ENCODE peak calls at places on chromosomes 6 and 20, in ten cellular contexts. M, J, A, F, X, P, O, S, Y and W are unnamed samples.

GRCh38 chr6:87241304-87241703 is 81.1 kb upstream of the SMIM8 start:
- DNase-seq in A (peak), F (no peak), X (no peak), O (no peak), S (no peak), Y (no peak), M (no peak), P (no peak), J (no peak), W (no peak)

GRCh38 chr6:107116328-107116892 is 1.1 kb upstream of the BEND3 start:
- DNase-seq in P (peak), A (peak), M (no peak), S (no peak), O (peak), F (peak), J (no peak), Y (no peak), X (peak), W (no peak)

GRCh38 chr20:642398-643174 is 10.4 kb downstream of the SRXN1 start:
- DNase-seq in A (peak), X (no peak), F (no peak), J (no peak), M (no peak), P (no peak), Y (no peak), O (no peak), S (no peak), W (no peak)

GRCh38 chr6:11851405-11851804 is 72.8 kb upstream of the ADTRP start:
- DNase-seq in S (no peak), M (peak), A (peak), O (no peak), P (peak), F (peak), X (no peak), Y (peak), J (no peak), W (no peak)

GRCh38 chr6:168367285-168367720 is 47.7 kb upstream of the DACT2 start:
- DNase-seq in O (no peak), J (no peak), S (no peak), A (no peak), X (no peak), M (no peak), F (no peak), Y (peak), P (no peak), W (no peak)

GRCh38 chr20:46293084-46293483 is 15.2 kb downstream of the CDH22 start:
- DNase-seq in M (peak), J (no peak), S (peak), F (peak), X (no peak), A (peak), Y (peak), O (no peak), P (peak), W (no peak)

GRCh38 chr20:37385659-37386504 is 39.9 kb downstream of the SRC start:
- DNase-seq in S (no peak), Y (no peak), M (no peak), J (no peak), X (no peak), A (no peak), P (no peak), F (no peak), O (no peak), W (no peak)

GRCh38 chr20:24665741-24666191 is 196.3 kb downstream of the SYNDIG1 start:
- DNase-seq in M (no peak), A (no peak), F (no peak), J (no peak), X (no peak), S (no peak), Y (no peak), P (no peak), O (no peak), W (no peak)

GRCh38 chr6:111724505-111724904 is 118.8 kb upstream of the TRAF3IP2 start:
- DNase-seq in O (no peak), X (no peak), S (no peak), J (no peak), M (no peak), A (no peak), P (no peak), F (no peak), Y (no peak), W (peak)

GRCh38 chr20:62326959-62327725 is 24.3 kb downstream of the ADRM1 start:
- DNase-seq in A (no peak), Y (no peak), X (no peak), J (no peak), F (no peak), M (no peak), O (no peak), P (no peak), S (no peak), W (no peak)

GRCh38 chr20:62329389-62330377 is 26.9 kb downstream of the ADRM1 start:
- DNase-seq in Y (no peak), J (no peak), A (no peak), P (no peak), O (no peak), M (no peak), F (no peak), X (peak), S (no peak), W (no peak)

GRCh38 chr20:62326559-62326958 is 23.8 kb downstream of the ADRM1 start:
- DNase-seq in M (no peak), J (no peak), F (no peak), Y (no peak), O (no peak), P (no peak), X (peak), A (no peak), S (no peak), W (no peak)

GRCh38 chr20:62328684-62329388 is 26.0 kb downstream of the ADRM1 start:
- DNase-seq in F (no peak), P (no peak), O (no peak), X (peak), M (no peak), A (no peak), J (no peak), S (no peak), Y (no peak), W (no peak)

GRCh38 chr20:62327726-62328495 is 25.1 kb downstream of the ADRM1 start:
- DNase-seq in S (no peak), P (no peak), A (no peak), M (no peak), F (no peak), X (peak), O (no peak), Y (no peak), J (no peak), W (no peak)
- H3K4me3 ChIP-seq in S (no peak), P (no peak), A (no peak), M (no peak), F (no peak), X (no peak), O (no peak), Y (no peak), J (no peak), W (no peak)

GRCh38 chr6:113873043-113873667 is 16.0 kb downstream of the MARCKS start:
- DNase-seq in Y (no peak), F (no peak), P (no peak), M (no peak), O (peak), S (no peak), X (peak), J (no peak), A (peak), W (no peak)

GRCh38 chr6:113875470-113875869 is 18.3 kb downstream of the MARCKS start:
- DNase-seq in X (no peak), P (peak), O (no peak), A (no peak), Y (peak), M (peak), S (no peak), F (no peak), J (no peak), W (no peak)

GRCh38 chr6:113871975-113872374 is 14.8 kb downstream of the MARCKS start:
- DNase-seq in M (no peak), J (no peak), A (no peak), X (no peak), O (no peak), Y (no peak), F (no peak), S (no peak), P (no peak), W (no peak)

GRCh38 chr6:113879186-113880096 is 22.3 kb downstream of the MARCKS start:
- DNase-seq in P (peak), O (peak), M (peak), A (peak), J (peak), Y (peak), S (no peak), X (no peak), F (peak), W (no peak)

DNA sequence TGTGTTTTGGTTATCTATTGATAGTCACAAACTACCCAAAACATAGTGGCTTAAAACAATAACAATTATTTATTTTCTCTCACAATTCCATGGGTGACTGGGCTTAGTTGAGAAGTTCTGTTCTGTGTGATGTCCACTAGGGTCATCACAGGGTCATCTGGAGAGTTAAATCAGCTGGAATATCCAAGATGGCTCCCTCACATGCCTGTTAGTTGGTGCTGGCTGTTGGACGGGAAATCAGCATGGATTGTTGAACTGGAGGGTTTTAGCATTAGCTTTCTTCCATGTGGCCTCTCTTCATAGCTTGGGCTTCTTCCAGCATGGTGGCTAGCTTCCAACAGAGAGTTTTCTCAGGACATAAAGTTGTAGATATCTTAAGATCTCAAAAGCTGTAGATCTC is 19.5 kb downstream of the MARCKS start:
- DNase-seq in O (no peak), Y (no peak), M (no peak), P (no peak), S (no peak), J (no peak), F (no peak), X (no peak), A (peak), W (no peak)
- TF ChIP-seq CTCF in O (no peak), Y (no peak), M (no peak), P (peak), S (no peak), J (no peak), F (no peak), X (no peak), A (no peak), W (no peak)

DNA sequence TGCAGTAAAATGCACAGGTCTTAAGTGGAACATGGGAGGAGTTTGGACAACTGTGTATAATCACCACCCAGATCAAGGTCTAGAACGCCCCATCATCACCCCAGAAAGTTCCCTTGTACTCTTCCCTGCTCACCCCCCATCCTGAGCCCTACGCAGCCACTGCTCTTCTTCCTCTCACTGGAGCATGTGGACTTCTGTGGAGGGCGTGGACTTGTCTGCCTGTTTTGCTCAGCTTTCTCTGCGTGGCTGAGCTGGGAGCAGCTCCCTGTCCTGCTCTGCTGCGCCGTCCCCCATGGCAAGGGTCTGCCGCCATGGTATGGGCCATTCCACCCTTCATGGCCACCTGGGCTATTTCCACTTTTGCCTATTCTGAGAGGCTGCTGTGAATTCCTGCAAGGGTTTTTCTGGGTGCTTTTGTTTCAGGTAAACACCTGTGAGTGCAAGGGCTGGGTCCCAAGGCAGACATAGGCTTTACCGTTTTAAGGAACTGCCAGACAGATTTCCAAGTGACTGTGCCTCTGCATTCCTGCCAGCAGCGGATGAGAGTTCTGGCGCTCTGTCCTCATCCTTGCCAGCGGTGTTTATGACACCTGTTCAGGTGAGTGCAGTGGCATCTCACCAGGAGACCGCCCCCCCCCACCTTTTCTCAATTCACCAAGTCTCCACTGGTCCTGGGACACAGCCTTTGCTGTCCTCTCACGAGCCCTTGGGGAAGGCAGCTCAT is 19.7 kb downstream of the PCK1 start:
- DNase-seq in X (no peak), P (no peak), Y (no peak), F (no peak), J (no peak), S (no peak), M (no peak), A (no peak), O (peak), W (no peak)
- H3K4me3 ChIP-seq in X (no peak), P (no peak), Y (no peak), F (no peak), J (no peak), S (no peak), M (no peak), A (no peak), O (no peak), W (no peak)

GRCh38 chr20:16639027-16639941 is 66.0 kb upstream of the KIF16B start:
- DNase-seq in F (no peak), Y (no peak), X (no peak), M (no peak), J (no peak), P (no peak), A (no peak), S (no peak), O (no peak), W (no peak)
- TF ChIP-seq CTCF in F (no peak), Y (no peak), X (no peak), M (no peak), J (no peak), P (no peak), A (no peak), S (no peak), O (no peak), W (no peak)